ENCODE peak calls at places on chromosomes 4 and X, in five cellular contexts. G, S, R, I and K are unnamed samples.

GRCh38 chr4:147794787-147795413 is 63.0 kb downstream of the ARHGAP10 start:
- DNase-seq in G (no peak), I (no peak), S (no peak), R (no peak), K (no peak)

GRCh38 chr4:36414248-36414647 is 132.8 kb downstream of the DTHD1 start:
- DNase-seq in G (no peak), I (no peak), S (no peak), R (no peak), K (peak; percentile 0)

GRCh38 chr4:53563824-53564223 is 27.5 kb downstream of the LNX1 start:
- DNase-seq in S (no peak), R (peak; percentile 87), G (no peak), I (peak; percentile 31), K (peak; percentile 62)

GRCh38 chrX:53714580-53715335 is 28.2 kb upstream of the HUWE1 start:
- DNase-seq in I (no peak), G (peak; percentile 60), S (no peak), R (peak; percentile 71), K (peak; percentile 34)

GRCh38 chr4:38117614-38118013 is 157.4 kb downstream of the PTTG2 start:
- DNase-seq in G (no peak), I (no peak), R (no peak), S (no peak), K (no peak)

GRCh38 chr4:4386296-4386735 is 586 bp upstream of the NSG1 start:
- DNase-seq in S (no peak), I (no peak), G (no peak), R (no peak), K (peak; percentile 48)

GRCh38 chrX:133185938-133186337 is 32.2 kb downstream of the TFDP3 start:
- DNase-seq in S (no peak), G (no peak), R (no peak), I (no peak), K (no peak)

GRCh38 chr4:115851918-115852766 is 738.7 kb upstream of the NDST4 start:
- DNase-seq in I (no peak), G (peak; percentile 29), S (peak; percentile 81), R (peak; percentile 61), K (peak; percentile 2)

GRCh38 chr4:112421911-112422310 is 94.1 kb downstream of the NEUROG2 start:
- DNase-seq in S (no peak), R (no peak), G (no peak), I (no peak), K (no peak)

GRCh38 chr4:90441770-90442169 is 314.6 kb downstream of the CCSER1 start:
- DNase-seq in S (no peak), R (no peak), I (no peak), G (no peak), K (no peak)

GRCh38 chr4:10787365-10787764 is 102.8 kb upstream of the CLNK start:
- DNase-seq in R (no peak), S (no peak), G (no peak), I (no peak), K (no peak)

GRCh38 chr4:41140410-41140809 is 73.9 kb downstream of the APBB2 start:
- DNase-seq in R (no peak), S (no peak), G (no peak), I (no peak), K (no peak)

GRCh38 chr4:109298279-109299010 is 4.0 kb downstream of the COL25A1 start:
- DNase-seq in S (peak; percentile 68), R (peak; percentile 52), G (no peak), I (no peak), K (peak; percentile 15)

GRCh38 chr4:184860018-184860530 is 34.3 kb upstream of the ACSL1 start:
- DNase-seq in R (no peak), S (no peak), G (no peak), I (no peak), K (no peak)
- H3K4me3 ChIP-seq in R (no peak overlapping the region), S (no peak overlapping the region), G (no peak overlapping the region), I (no peak overlapping the region), K (no peak overlapping the region)

DNA sequence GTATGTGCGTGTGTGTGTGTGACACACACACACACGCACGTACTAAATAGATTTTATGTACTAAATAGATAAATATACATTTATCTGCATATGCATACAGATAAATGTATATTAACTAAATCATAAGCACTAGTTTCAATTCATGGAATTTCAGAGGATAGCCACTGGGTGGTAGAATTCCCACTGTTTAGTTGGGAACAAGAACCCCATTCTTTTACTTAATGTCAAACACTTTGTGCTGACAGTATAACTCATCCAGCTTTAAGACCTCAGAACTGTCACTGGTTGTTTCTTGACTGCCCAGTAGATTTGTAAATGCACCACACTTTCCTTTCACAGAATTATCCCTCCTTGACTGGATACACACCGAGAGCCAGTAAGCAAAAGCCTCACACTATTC is 32.5 kb downstream of the PPARGC1A start:
- DNase-seq in S (no peak), I (peak; percentile 7), R (peak; percentile 44), G (no peak), K (peak; percentile 36)
- TF ChIP-seq CTCF in S (peak; percentile 14), I (peak; percentile 14), R (peak; percentile 23), G (no peak), K (peak; percentile 20)

DNA sequence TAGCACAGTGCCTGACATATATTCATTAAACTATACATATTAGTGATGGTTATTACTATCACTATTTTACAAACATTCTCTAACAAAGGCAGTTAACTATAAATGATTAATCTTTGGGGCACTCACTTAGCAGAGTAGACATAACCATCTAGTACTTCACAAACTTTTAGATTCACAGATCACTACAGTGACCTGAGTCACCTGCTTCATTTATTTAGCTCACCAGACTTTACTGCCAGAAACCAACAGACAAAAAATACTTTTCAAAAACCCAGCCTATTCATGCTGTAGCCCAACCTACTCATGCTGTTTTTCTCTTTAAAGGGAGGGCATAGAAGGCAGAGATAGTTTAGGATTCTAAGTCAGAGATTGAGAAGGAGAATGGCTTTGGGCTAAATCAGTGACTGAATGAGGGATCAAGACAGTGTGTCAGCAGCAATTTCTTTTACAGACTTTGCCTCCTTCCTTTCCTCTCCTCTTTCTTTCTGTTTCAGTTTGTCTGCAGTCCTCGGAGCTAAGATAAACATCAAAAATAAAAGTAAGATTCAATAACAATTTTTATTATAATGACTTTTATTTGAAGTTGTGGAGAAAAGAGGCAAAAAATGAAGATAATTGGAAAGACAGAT is 34.7 kb upstream of the PDE5A start:
- DNase-seq in S (no peak), G (no peak), I (no peak), R (peak; percentile 20), K (no peak)
- H3K4me3 ChIP-seq in S (no peak overlapping the region), G (no peak overlapping the region), I (no peak overlapping the region), R (peak overlapping the region; percentile 23), K (no peak overlapping the region)

GRCh38 chrX:135295238-135295943 is 13.9 kb upstream of the ETDC start:
- DNase-seq in G (peak; percentile 32), I (no peak), S (peak; percentile 65), R (peak; percentile 60), K (peak; percentile 34)
- TF ChIP-seq CTCF in G (no peak), I (no peak), S (peak; percentile 36), R (peak; percentile 53), K (peak; percentile 30)

DNA sequence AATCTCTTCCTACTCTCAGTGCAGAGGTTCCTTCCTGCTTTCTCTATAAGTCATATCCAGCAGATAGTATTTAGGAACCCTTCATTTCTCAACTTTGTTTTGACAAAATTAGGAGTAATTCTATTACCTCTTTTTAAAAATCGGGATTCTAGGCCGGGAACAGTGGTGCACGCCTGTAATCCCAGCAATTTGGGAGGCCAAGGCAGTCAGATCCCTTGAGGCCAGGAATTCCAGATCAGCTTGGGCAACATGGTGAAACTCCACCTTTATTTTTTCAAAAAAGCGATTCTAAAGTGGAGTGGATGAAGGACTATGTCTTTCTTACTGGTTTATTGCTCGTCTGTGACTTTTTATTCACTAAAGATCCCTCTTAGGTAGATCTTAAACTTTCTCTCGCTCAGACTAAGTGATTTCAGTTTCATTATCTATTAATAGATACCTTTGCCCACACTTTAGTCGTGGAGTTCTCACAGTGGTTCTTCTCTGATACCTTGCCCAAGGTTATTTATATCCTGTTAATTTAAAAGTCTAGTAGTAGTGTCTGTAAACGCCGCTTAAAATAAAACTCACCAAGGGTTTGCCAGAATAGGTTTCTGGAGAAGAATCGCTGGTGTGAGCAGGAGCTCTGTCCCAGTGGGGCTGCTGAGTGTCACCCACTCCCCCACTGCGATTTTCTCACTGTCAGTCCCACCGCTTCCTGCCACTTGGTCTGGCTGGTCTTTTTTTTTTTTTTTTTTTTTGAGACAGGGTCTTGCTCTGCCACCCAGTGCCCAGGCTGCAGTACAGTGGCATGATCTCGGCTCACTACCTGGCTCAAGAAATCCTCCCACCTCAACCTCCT is 27.0 kb upstream of the TMEM131L start:
- DNase-seq in S (no peak), G (no peak), R (no peak), I (no peak), K (no peak)
- H3K4me3 ChIP-seq in S (no peak overlapping the region), G (no peak overlapping the region), R (no peak overlapping the region), I (no peak overlapping the region), K (no peak overlapping the region)

GRCh38 chrX:19535481-19535880 is 20.2 kb upstream of the MAP3K15 start:
- DNase-seq in R (peak; percentile 57), S (no peak), I (peak; percentile 3), G (no peak), K (peak; percentile 46)
- TF ChIP-seq CTCF in R (peak; percentile 58), S (peak; percentile 35), I (peak; percentile 46), G (peak; percentile 24), K (peak; percentile 45)

DNA sequence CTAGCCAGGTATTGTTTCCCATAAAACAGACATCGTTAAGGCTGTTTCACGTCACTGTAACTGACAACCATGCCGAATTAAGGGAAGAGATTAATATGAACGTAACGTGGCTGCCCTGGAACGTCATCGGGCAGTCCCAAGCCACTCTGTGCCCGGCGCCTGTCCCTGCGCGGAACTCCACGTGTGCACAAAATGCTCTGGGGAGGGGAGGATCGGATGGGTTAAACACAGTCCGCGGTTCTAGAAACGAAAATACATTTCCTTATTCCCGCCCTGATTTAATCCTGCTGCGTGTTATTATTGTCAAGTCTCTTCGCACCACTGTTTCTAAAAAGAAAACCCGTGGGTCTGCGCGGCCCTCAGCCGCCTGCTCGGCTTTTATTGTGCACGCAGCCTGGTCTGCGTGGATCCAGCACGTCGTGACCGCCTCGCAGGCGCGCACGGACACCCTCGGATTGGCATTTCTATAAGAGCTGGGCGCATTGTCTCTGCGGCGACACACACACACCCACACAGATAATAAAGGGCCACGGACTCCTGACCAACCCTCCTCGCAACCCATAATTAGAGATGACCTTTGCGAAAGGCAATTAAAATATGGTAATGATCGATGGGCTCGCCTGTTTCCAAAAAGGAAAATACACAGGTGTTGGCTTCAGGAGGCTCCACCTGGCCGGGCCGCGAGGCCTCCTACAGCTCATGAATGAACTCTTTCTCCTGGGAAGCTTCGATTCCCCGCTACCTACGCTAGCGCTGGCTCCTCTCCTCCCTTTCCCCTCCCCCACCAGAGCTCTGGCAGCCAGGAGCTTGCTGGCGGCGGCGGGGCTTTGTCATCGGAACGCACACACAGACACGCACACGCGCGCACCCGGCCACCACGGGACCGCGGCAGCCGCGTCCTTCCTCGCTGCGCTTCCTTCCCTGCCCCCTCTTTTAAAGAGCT is 69.8 kb upstream of the BCOR start:
- DNase-seq in S (peak; percentile 70), G (no peak), I (no peak), R (no peak), K (no peak)
- H3K4me3 ChIP-seq in S (peak overlapping the region; percentile 31), G (no peak overlapping the region), I (peak overlapping the region; percentile 17), R (peak overlapping the region; percentile 50), K (peak overlapping the region; percentile 17)

DNA sequence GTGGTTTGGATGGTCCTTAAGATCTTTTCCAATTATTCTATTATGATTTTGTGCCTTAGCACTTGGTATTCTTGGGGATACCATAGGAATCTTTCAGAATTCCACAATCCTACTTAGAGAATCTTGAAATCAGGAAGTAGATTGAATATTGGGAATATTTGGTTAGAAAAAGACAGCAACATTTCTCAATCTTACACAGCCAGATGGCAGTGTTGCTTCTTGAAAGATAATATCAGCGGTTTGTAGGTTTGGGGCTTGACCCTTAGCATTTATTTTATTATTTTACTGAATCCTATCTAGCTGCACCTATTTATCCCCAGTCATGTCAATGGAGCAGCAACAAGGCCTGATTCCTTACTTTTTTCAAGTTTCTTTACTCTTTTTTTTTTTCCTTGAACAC is 28.6 kb downstream of the MAGEB1 start:
- DNase-seq in S (no peak), I (no peak), R (peak; percentile 39), G (no peak), K (peak; percentile 29)
- TF ChIP-seq CTCF in S (no peak), I (peak; percentile 21), R (peak; percentile 46), G (no peak), K (peak; percentile 31)